ENCODE peak calls at places on chromosomes 7 and 10, in four cellular contexts. B, M, I and K are unnamed samples.
A peak's percentile ranks its signal among the peaks of the same experiment; 100 is the strongest.

GRCh38 chr10:50594012-50594411 is 29.7 kb downstream of the SGMS1 start:
- DNase-seq in B (no peak), M (peak; percentile 37), I (no peak), K (no peak)

GRCh38 chr7:1227071-1227804 is 5.4 kb upstream of the UNCX start:
- DNase-seq in B (no peak), M (no peak), I (no peak), K (no peak)

GRCh38 chr7:42110333-42110732 is 126.7 kb downstream of the GLI3 start:
- DNase-seq in B (no peak), M (no peak), I (no peak), K (no peak)

GRCh38 chr10:117552759-117553158 is 10.2 kb downstream of the EMX2 start:
- DNase-seq in B (peak; percentile 85), M (no peak), I (no peak), K (no peak)

GRCh38 chr7:47361746-47362215 is 220.1 kb downstream of the TNS3 start:
- DNase-seq in B (peak; percentile 83), M (no peak), I (peak; percentile 17), K (no peak)

GRCh38 chr7:24778543-24779282 is 21.4 kb upstream of the GSDME start:
- DNase-seq in B (peak; percentile 92), M (no peak), I (no peak), K (no peak)

GRCh38 chr7:23100697-23101096 is 4.9 kb upstream of the KLHL7 start:
- DNase-seq in B (no peak), M (no peak), I (no peak), K (no peak)

GRCh38 chr10:72238392-72239175 is 22.5 kb upstream of the ASCC1 start:
- DNase-seq in B (no peak), M (no peak), I (no peak), K (peak; percentile 43)

GRCh38 chr7:135801877-135802276 is 53.3 kb upstream of the FAM180A start:
- DNase-seq in B (peak; percentile 61), M (no peak), I (no peak), K (no peak)

GRCh38 chr10:19651549-19651948 is 164.7 kb upstream of the PLXDC2 start:
- DNase-seq in B (no peak), M (no peak), I (no peak), K (no peak)

GRCh38 chr7:134701272-134701671 is 54.6 kb downstream of the BPGM start:
- DNase-seq in B (no peak), M (peak; percentile 55), I (no peak), K (no peak)

GRCh38 chr7:154427527-154427926 is 375.3 kb downstream of the DPP6 start:
- DNase-seq in B (no peak), M (no peak), I (no peak), K (no peak)

DNA sequence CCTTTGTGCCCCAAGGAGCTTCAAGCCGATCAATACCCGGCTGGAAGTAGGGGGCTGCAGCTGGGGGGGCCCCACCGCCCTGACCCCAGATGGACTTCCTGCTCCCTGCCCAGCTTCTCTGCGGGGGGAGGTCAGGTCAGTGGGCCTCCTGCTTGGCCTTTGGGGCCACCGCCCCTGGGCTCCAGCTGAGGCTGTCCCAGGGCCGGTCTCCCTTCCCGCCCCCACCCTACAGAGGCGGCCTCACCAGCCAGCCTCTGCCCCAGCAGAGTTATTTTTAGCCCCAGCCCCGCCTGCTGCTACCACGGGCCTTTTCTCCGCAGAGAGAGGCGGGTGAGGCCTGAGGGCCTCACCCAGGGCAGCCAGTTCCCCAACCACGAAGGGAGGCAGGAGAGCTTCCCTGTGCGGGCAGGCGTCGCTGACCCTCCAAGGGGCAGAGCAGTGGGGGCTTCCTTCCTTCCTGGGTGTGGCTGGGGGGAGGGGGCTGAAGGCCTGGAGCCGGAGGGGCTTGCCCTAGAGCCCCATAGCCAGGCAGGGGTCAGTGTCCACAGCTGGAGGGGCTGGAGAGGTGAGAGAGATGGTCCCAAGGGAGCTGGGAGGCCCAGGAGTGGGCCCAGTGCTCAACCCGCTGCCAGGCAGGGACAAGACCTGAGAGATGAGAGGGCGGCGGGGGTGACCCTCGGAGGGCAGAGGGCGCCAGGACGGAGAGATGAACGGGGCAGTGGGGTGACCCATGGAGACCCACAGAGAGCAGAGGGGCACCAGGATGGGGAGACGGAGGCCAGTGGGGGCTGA is 24.6 kb downstream of the PWWP2B start:
- DNase-seq in B (peak; percentile 95), M (no peak), I (peak; percentile 90), K (peak; percentile 65)
- TF ChIP-seq POLR2A in B (no peak), M (no peak), I (no peak), K (no peak)

GRCh38 chr7:50310361-50310760 is 5.8 kb downstream of the IKZF1 start:
- DNase-seq in B (no peak), M (no peak), I (no peak), K (no peak)
- H3K4me3 ChIP-seq in B (no peak overlapping the region), M (no peak overlapping the region), I (no peak overlapping the region), K (no peak overlapping the region)

GRCh38 chr7:44801890-44802289 is 5.4 kb downstream of the PPIA start:
- DNase-seq in B (no peak), M (no peak), I (no peak), K (no peak)
- TF ChIP-seq POLR2A in B (no peak), M (peak; percentile 47), I (no peak), K (no peak)

DNA sequence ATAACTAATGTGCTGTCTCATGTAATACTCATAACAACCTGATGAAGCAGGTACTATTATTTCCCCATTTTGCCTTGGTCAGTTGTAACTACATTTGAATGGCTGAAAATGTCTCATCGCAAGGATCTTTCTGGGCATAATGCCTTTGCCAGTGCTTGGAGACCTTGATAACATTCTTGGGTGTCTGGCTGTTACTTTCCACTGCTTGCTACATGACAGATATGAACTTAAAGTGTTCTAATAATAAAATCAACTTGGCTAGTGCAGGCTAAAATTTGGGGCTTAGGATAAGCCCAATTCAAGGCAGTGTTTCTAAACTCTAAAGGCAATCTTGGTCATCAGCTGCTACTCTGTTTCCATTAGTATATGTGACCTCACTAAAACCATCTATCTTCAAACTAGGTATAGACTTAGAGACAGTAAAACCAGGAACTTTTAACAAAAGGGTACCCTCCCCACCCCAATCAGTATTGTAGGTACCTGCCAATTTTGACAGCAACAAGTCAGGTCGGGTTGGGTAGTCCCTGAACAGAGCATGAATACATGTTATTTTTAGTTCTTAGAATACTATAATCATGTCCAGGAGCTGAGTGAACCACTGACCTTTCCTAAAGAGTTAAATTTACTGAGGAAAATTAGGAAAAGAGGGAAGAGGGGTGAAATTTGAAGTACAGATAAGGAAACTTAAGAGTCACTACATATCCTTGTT is 68.2 kb upstream of the AHR start:
- DNase-seq in B (no peak), M (no peak), I (no peak), K (no peak)
- H3K4me3 ChIP-seq in B (no peak overlapping the region), M (no peak overlapping the region), I (no peak overlapping the region), K (no peak overlapping the region)